ENCODE peak calls at places on chromosomes 12 and 14, in five cellular contexts. One of them, this sample, is unnamed. For H3F3A, the result is how much of the 10 kb centered on the place peaks cover.

GRCh38 chr14:50763386-50764007 is 67.5 kb downstream of the NIN start:
- DNase-seq in neural progenitor cell: no peak
- DNase-seq in SK-N-SH: no peak
- DNase-seq in GM23338: no peak
- DNase-seq in GM23248: peak
- DNase-seq in this sample: peak

GRCh38 chr14:97359391-97359790 is 562.2 kb downstream of the VRK1 start:
- DNase-seq in SK-N-SH: no peak
- DNase-seq in GM23338: no peak
- DNase-seq in GM23248: no peak
- DNase-seq in neural progenitor cell: no peak
- DNase-seq in this sample: no peak

GRCh38 chr12:73625226-73625625 is 912.4 kb upstream of the ATXN7L3B start:
- DNase-seq in SK-N-SH: no peak
- DNase-seq in GM23338: no peak
- DNase-seq in neural progenitor cell: no peak
- DNase-seq in GM23248: no peak
- DNase-seq in this sample: no peak

GRCh38 chr12:88428350-88428749 is 151.9 kb downstream of the KITLG start:
- DNase-seq in GM23338: no peak
- DNase-seq in neural progenitor cell: no peak
- DNase-seq in SK-N-SH: no peak
- DNase-seq in GM23248: no peak
- DNase-seq in this sample: no peak

GRCh38 chr14:24435998-24436354 is 6.2 kb downstream of the KHNYN start:
- DNase-seq in GM23338: no peak
- DNase-seq in SK-N-SH: no peak
- DNase-seq in neural progenitor cell: no peak
- DNase-seq in GM23248: no peak
- DNase-seq in this sample: no peak

GRCh38 chr12:90978117-90978770 is 23.3 kb upstream of the CCER1 start:
- DNase-seq in neural progenitor cell: peak
- DNase-seq in GM23248: peak
- DNase-seq in SK-N-SH: peak
- DNase-seq in GM23338: peak
- DNase-seq in this sample: no peak

GRCh38 chr14:60064491-60065072 is 27.1 kb upstream of the PCNX4 start:
- DNase-seq in neural progenitor cell: peak
- DNase-seq in GM23248: peak
- DNase-seq in SK-N-SH: peak
- DNase-seq in GM23338: peak
- DNase-seq in this sample: no peak

GRCh38 chr12:66664076-66664475 is 14.8 kb downstream of the GRIP1 start:
- DNase-seq in GM23338: no peak
- DNase-seq in SK-N-SH: no peak
- DNase-seq in neural progenitor cell: no peak
- DNase-seq in GM23248: no peak
- DNase-seq in this sample: no peak

GRCh38 chr14:20820063-20820904 is 17.6 kb upstream of the RNASE1 start:
- DNase-seq in GM23248: no peak
- DNase-seq in neural progenitor cell: peak
- DNase-seq in SK-N-SH: no peak
- DNase-seq in GM23338: peak
- DNase-seq in this sample: no peak

GRCh38 chr12:67434653-67435375 is 165.7 kb downstream of the CAND1 start:
- DNase-seq in GM23338: no peak
- DNase-seq in neural progenitor cell: no peak
- DNase-seq in SK-N-SH: no peak
- DNase-seq in GM23248: peak
- DNase-seq in this sample: peak

GRCh38 chr12:74915718-74916117 is 293.9 kb downstream of the KCNC2 start:
- DNase-seq in GM23338: no peak
- DNase-seq in SK-N-SH: no peak
- DNase-seq in GM23248: no peak
- DNase-seq in neural progenitor cell: no peak
- DNase-seq in this sample: no peak

GRCh38 chr12:94193623-94194022 is 45.2 kb downstream of the PLXNC1 start:
- DNase-seq in GM23338: no peak
- DNase-seq in GM23248: no peak
- DNase-seq in neural progenitor cell: no peak
- DNase-seq in SK-N-SH: no peak
- DNase-seq in this sample: no peak
- H3F3A ChIP-seq in GM23338: under half
- H3F3A ChIP-seq in GM23248: under half
- H3F3A ChIP-seq in neural progenitor cell: under half
- H3F3A ChIP-seq in SK-N-SH: under half
- H3F3A ChIP-seq in this sample: under half

DNA sequence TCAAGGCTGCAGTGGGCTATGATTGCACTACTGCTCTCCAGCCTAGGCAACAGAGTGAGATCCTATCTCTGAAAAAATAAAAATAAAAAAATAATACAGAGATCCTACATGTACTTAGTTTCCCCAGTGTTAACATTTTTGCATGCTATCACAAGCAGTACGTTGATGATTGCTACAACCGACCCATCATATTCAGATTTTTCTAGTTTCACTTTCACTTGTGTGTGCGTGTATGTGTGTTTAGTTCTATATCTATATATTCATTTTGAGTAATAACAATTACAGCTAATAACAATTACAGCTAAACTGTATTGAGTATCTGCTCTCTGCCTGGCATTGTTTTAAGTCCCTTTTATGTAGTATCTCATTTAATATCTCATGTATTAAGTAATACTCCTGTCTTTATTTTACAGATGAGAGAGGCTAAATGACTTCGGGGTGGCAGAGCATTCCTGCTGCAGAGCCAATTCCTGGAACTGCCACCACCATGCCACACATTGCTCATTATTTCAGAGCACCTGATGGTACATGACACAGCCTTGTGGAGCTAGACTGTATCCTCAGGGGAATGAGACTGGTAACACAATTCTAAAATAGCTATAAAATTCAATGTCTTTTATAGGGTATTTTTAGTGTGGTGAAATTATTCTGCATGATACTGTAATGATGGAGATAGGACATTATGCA is 153.1 kb downstream of the BCAT1 start:
- DNase-seq in GM23338: no peak
- DNase-seq in SK-N-SH: no peak
- DNase-seq in GM23248: no peak
- DNase-seq in neural progenitor cell: no peak
- DNase-seq in this sample: no peak
- H3K4me3 ChIP-seq in GM23338: no peak
- H3K4me3 ChIP-seq in SK-N-SH: no peak
- H3K4me3 ChIP-seq in GM23248: peak
- H3K4me3 ChIP-seq in neural progenitor cell: no peak
- H3K4me3 ChIP-seq in this sample: peak

GRCh38 chr12:51722387-51722786 is 126.1 kb downstream of the FIGNL2 start:
- DNase-seq in SK-N-SH: no peak
- DNase-seq in GM23338: no peak
- DNase-seq in neural progenitor cell: no peak
- DNase-seq in GM23248: no peak
- DNase-seq in this sample: no peak
- H3K27ac ChIP-seq in SK-N-SH: no peak
- H3K27ac ChIP-seq in GM23338: no peak
- H3K27ac ChIP-seq in neural progenitor cell: no peak
- H3K27ac ChIP-seq in GM23248: no peak
- H3K27ac ChIP-seq in this sample: no peak

DNA sequence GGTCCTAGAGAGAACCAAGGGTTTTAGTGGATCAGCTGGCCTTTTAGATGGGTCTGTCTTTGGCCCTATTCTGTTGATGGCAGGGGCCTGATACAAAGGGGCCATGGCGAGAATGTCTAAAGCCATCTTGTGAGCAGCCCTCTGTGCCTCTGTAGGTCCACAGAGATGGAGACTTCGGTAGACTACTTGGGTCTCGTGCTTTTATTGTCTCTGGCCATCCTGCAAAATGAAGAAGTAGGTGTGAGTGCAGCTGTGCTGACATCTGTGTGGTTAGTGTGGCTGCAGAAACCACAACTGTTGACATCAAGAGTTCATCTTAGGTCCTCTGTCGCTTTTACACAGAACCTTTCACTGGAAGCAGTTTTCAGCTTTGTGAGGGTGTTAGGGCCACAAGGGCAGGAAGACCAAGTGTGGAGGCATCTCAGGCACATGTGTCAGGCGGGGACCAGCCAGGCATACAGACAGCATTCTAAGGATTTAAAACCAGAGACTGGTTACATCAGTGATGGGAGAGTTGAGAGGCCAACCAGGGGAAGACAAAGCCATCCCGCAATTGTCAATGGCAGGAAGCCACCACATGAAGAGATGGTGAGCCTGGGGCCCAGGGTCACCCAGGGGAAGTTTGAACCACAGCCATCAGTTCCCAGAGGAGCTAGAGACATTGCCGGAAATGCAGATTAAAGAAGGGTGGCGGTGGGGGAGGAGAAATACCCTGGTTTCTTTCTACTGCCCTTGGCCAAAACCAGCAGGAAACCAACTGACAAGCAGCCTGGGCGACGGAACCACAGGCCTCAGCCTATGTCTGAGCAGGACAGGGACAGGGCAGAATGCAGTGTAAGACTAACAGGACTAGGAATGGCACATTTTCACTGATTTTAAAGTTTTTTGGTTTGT is 13.0 kb upstream of the TPCN1 start:
- DNase-seq in SK-N-SH: no peak
- DNase-seq in neural progenitor cell: no peak
- DNase-seq in GM23248: peak
- DNase-seq in GM23338: peak
- DNase-seq in this sample: no peak
- H3F3A ChIP-seq in SK-N-SH: under half
- H3F3A ChIP-seq in neural progenitor cell: under half
- H3F3A ChIP-seq in GM23248: under half
- H3F3A ChIP-seq in GM23338: under half
- H3F3A ChIP-seq in this sample: under half

GRCh38 chr12:120230326-120230973 is 29.5 kb upstream of the RPLP0 start:
- DNase-seq in neural progenitor cell: peak
- DNase-seq in GM23338: peak
- DNase-seq in SK-N-SH: peak
- DNase-seq in GM23248: peak
- DNase-seq in this sample: peak
- H3K4me3 ChIP-seq in neural progenitor cell: no peak
- H3K4me3 ChIP-seq in GM23338: peak
- H3K4me3 ChIP-seq in SK-N-SH: peak
- H3K4me3 ChIP-seq in GM23248: peak
- H3K4me3 ChIP-seq in this sample: peak